ENCODE peak calls at places on chromosomes 1 and 21, in ten cellular contexts. D is stimulated activated naive CD8-positive, alpha-beta T cell treated with anti-CD3 and anti-CD28 coated beads, Interleukin-15, amount 100 ng/mL, for 72 hours; J is SK-MEL-5; L is left ventricle myocardium inferior; I is left cardiac atrium; E is stimulated activated CD4-positive, alpha-beta T cell treated with anti-CD3 and anti-CD28 coated beads, Interleukin-12 subunit alpha, Interleukin-12 subunit beta, amount 100 ng/mL, for 48 hours; V is renal cortical epithelial cell; N is NCI-H1092; P is activated CD4-positive, alpha-beta T cell treated with anti-CD3 and anti-CD28 coated beads, Interleukin-2, amount 10 ng/mL, durations not matched to agents 7 days and 5 days; S is amniotic stem cell. A is an unnamed sample.

GRCh38 chr1:54460346-54460745 is 54.2 kb upstream of the SSBP3 start:
- DNase-seq in D (no peak), J (no peak), L (no peak), I (no peak), E (no peak), V (no peak), N (no peak), P (peak; percentile 66), S (no peak), A (no peak)

GRCh38 chr21:43005635-43006034 is 31.3 kb downstream of the PKNOX1 start:
- DNase-seq in D (no peak), J (no peak), L (no peak), I (no peak), E (no peak), V (no peak), N (no peak), P (no peak), S (no peak), A (no peak)

GRCh38 chr21:41768371-41769042 is 1.7 kb upstream of the RIPK4 start:
- DNase-seq in D (peak; percentile 19), J (no peak), L (no peak), I (no peak), E (no peak), V (peak; percentile 87), N (peak; percentile 14), P (peak; percentile 34), S (peak; percentile 50), A (no peak)

GRCh38 chr1:93021539-93022134 is 57.4 kb upstream of the MTF2 start:
- DNase-seq in D (no peak), J (peak; percentile 61), L (no peak), I (no peak), E (no peak), V (peak; percentile 66), N (peak; percentile 41), P (peak; percentile 49), S (peak; percentile 7), A (no peak)

GRCh38 chr1:169892176-169892818 is 1.4 kb downstream of the SCYL3 start:
- DNase-seq in D (no peak), J (no peak), L (no peak), I (no peak), E (no peak), V (no peak), N (no peak), P (no peak), S (no peak), A (no peak)

GRCh38 chr1:32221980-32222751 is at the start of the genes EIF3I and TMEM234:
- DNase-seq in D (peak; percentile 80), J (peak; percentile 91), L (peak; percentile 91), I (peak; percentile 94), E (peak; percentile 82), V (peak; percentile 88), N (peak; percentile 95), P (peak; percentile 96), S (peak; percentile 96), A (peak; percentile 70)

GRCh38 chr1:203744008-203744972 is 20.7 kb upstream of the LAX1 start:
- DNase-seq in D (no peak), J (no peak), L (peak; percentile 45), I (peak; percentile 55), E (no peak), V (no peak), N (no peak), P (peak; percentile 41), S (no peak), A (peak; percentile 76)

GRCh38 chr1:222189218-222189617 is 358.7 kb downstream of the HHIPL2 start:
- DNase-seq in D (no peak), J (no peak), L (no peak), I (no peak), E (no peak), V (no peak), N (no peak), P (no peak), S (no peak), A (no peak)

GRCh38 chr1:90135306-90135705 is 140.4 kb downstream of the ZNF326 start:
- DNase-seq in D (no peak), J (no peak), L (no peak), I (no peak), E (no peak), V (peak; percentile 21), N (no peak), P (no peak), S (no peak), A (no peak)

GRCh38 chr21:39080366-39080765 is 102.9 kb downstream of the PSMG1 start:
- DNase-seq in D (no peak), J (no peak), L (no peak), I (no peak), E (no peak), V (no peak), N (peak; percentile 42), P (no peak), S (no peak), A (no peak)

GRCh38 chr1:246165826-246166709 is 341.0 kb downstream of the SMYD3 start:
- DNase-seq in D (no peak), J (no peak), L (no peak), I (no peak), E (no peak), V (no peak), N (peak; percentile 48), P (no peak), S (no peak), A (no peak)

A was measured in GM12864.